ENCODE peak calls at places on chromosomes 11 and 22, in seven cellular contexts. B, V, I, S, Q, M and Y are unnamed samples.
A peak's percentile ranks its signal among the peaks of the same experiment; 100 is the strongest.

GRCh38 chr11:85694385-85694980 is 8.5 kb upstream of the CCDC89 start:
- DNase-seq in B (peak; percentile 24), V (no peak), I (no peak), S (no peak), Q (no peak), M (no peak), Y (peak; percentile 11)

GRCh38 chr22:45642966-45643365 is 28.7 kb upstream of the ATXN10 start:
- DNase-seq in B (no peak), V (no peak), I (no peak), S (no peak), Q (no peak), M (no peak), Y (no peak)

GRCh38 chr22:26952654-26953379 is 295.4 kb downstream of the MIAT start:
- DNase-seq in B (no peak), V (no peak), I (no peak), S (no peak), Q (no peak), M (no peak), Y (no peak)

GRCh38 chr11:64627371-64627770 is 36.4 kb downstream of the SLC22A12 start:
- DNase-seq in B (no peak), V (no peak), I (no peak), S (no peak), Q (no peak), M (no peak), Y (no peak)

GRCh38 chr11:47766363-47767227 is 546 bp downstream of the FNBP4 start:
- DNase-seq in B (peak; percentile 59), V (peak; percentile 65), I (peak; percentile 91), S (peak; percentile 80), Q (no peak), M (peak; percentile 71), Y (peak; percentile 54)

GRCh38 chr11:14081541-14082211 is 119.2 kb downstream of the SPON1 start:
- DNase-seq in B (no peak), V (peak; percentile 24), I (no peak), S (no peak), Q (no peak), M (no peak), Y (peak; percentile 100)

GRCh38 chr11:102253018-102253775 is 64.1 kb upstream of the BIRC3 start:
- DNase-seq in B (no peak), V (no peak), I (peak; percentile 59), S (no peak), Q (no peak), M (no peak), Y (no peak)

GRCh38 chr11:103364687-103365086 is 255.5 kb downstream of the DYNC2H1 start:
- DNase-seq in B (peak; percentile 0), V (no peak), I (no peak), S (no peak), Q (no peak), M (no peak), Y (no peak)

GRCh38 chr11:72864692-72865655 is 50.8 kb downstream of the ATG16L2 start:
- DNase-seq in B (no peak), V (no peak), I (no peak), S (no peak), Q (peak; percentile 41), M (peak; percentile 32), Y (no peak)

GRCh38 chr11:1346669-1347390 is 37.4 kb upstream of the TOLLIP start:
- DNase-seq in B (no peak), V (no peak), I (peak; percentile 38), S (no peak), Q (no peak), M (no peak), Y (no peak)

DNA sequence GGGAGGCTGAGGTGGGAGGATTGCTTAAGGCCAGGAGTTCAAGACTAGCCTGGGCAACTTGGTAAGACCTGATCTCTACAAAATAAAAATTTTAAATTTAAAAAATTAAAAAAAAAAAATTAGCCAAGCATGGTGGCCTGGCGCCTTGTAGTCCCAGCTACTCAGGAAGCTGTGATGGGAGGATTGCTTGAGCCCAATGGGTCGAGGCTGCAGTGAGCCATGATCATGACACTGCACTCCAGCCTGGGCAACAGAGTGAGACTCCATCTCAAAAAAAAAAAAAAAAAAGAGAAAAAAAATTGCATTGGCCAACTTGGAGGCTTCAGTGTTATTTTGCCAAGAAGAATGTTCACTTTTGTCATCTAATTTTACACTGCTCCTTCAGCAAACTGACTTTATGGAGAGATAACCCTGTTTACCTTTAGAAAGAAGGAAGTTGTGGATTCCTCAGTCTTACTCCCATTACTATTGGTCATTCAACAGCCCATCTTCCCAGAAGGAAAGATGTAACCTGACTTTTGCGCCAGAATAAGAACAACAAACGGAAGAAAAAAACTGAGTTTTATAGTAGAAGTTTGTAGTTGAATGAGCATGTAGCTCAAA is 13.1 kb downstream of the KMT2A start:
- DNase-seq in B (no peak), V (no peak), I (no peak), S (no peak), Q (no peak), M (no peak), Y (no peak)
- H3K36me3 ChIP-seq in B (no peaks in the 10 kb centered on the region), V (no peaks in the 10 kb centered on the region), I (no peaks in the 10 kb centered on the region), S (no peaks in the 10 kb centered on the region), Q (no peaks in the 10 kb centered on the region), M (no peaks in the 10 kb centered on the region), Y (no peaks in the 10 kb centered on the region)

GRCh38 chr11:114260483-114260882 is 35.7 kb upstream of the NNMT start:
- DNase-seq in B (no peak), V (no peak), I (no peak), S (no peak), Q (no peak), M (no peak), Y (no peak)
- H3K36me3 ChIP-seq in B (no peaks in the 10 kb centered on the region), V (no peaks in the 10 kb centered on the region), I (no peaks in the 10 kb centered on the region), S (peaks cover 1% of the 10 kb centered on the region), Q (no peaks in the 10 kb centered on the region), M (no peaks in the 10 kb centered on the region), Y (no peaks in the 10 kb centered on the region)

GRCh38 chr22:41247703-41248102 is 7.0 kb upstream of the CHADL start:
- DNase-seq in B (no peak), V (no peak), I (no peak), S (no peak), Q (no peak), M (no peak), Y (no peak)

GRCh38 chr22:41249442-41249841 is 8.7 kb upstream of the CHADL start:
- DNase-seq in B (no peak), V (no peak), I (no peak), S (no peak), Q (no peak), M (no peak), Y (no peak)

GRCh38 chr22:41250127-41250526 is 9.4 kb upstream of the CHADL start:
- DNase-seq in B (no peak), V (no peak), I (no peak), S (no peak), Q (no peak), M (no peak), Y (no peak)

GRCh38 chr22:41248314-41248713 is 7.6 kb upstream of the CHADL start:
- DNase-seq in B (no peak), V (no peak), I (no peak), S (no peak), Q (no peak), M (no peak), Y (no peak)

DNA sequence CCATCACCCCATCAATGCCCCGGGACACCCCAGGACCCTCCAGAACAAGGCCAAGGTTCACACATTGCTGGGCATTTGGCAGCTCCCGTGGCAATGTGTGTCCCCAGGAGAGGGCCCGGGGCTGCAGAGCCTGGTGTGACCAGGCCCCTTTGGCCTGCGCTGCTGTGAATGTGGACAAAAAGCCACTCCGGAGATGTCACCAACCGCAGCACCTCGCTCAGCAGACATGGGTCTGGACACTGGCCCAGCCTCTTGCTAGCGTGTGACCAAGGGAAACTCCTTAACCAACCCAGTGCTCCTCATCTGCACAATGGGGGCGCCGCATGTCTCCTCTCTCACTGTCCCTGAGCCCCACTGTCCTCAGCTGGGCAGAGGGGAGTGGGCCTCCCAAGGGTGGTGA is 8.0 kb upstream of the CHADL start:
- DNase-seq in B (no peak), V (no peak), I (no peak), S (no peak), Q (no peak), M (no peak), Y (no peak)
- H3K36me3 ChIP-seq in B (peaks cover 45% of the 10 kb centered on the region), V (no peaks in the 10 kb centered on the region), I (no peaks in the 10 kb centered on the region), S (peaks cover 48% of the 10 kb centered on the region), Q (peaks cover 47% of the 10 kb centered on the region), M (peaks cover 41% of the 10 kb centered on the region), Y (peaks cover 94% of the 10 kb centered on the region)

DNA sequence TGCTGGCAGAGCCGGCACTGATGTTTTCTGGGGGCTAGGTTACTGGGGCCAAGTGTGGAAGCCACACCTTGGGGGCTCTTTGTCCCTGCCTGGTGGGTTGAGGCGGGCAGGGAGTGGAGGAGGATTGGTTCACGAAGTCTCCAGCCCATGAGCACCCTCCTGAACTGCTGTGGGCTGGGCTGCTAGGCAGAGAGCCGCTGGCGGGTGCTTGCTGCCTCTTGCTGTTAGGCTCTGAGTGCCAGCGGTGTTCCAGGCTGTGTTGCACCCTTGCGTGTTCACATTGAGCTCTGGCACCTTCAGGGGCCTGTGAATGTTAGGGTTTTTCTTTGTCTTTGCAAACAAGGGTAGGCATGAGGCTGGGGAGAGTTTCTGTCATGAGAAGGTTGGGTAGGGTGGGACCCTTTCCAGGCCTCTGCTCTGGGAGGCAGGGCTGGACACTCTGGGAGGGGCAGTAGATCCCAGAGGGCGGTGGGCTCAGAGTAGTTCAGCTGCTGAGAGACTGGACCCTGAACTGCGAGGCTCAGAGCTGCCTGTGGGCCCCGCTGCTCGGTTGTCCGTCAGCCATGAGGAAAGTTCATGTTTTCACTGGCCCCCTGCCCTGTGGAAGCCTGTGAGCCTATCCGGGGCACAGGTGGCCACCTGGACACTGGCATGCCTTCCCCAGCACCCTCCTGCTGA is 24.0 kb upstream of the TMEM191C start:
- DNase-seq in B (no peak), V (peak; percentile 11), I (peak; percentile 39), S (peak; percentile 2), Q (no peak), M (no peak), Y (peak; percentile 39)
- H3K36me3 ChIP-seq in B (peaks cover 4% of the 10 kb centered on the region), V (no peaks in the 10 kb centered on the region), I (no peaks in the 10 kb centered on the region), S (peaks cover 10% of the 10 kb centered on the region), Q (peaks cover 7% of the 10 kb centered on the region), M (peaks cover 16% of the 10 kb centered on the region), Y (peaks cover 31% of the 10 kb centered on the region)

DNA sequence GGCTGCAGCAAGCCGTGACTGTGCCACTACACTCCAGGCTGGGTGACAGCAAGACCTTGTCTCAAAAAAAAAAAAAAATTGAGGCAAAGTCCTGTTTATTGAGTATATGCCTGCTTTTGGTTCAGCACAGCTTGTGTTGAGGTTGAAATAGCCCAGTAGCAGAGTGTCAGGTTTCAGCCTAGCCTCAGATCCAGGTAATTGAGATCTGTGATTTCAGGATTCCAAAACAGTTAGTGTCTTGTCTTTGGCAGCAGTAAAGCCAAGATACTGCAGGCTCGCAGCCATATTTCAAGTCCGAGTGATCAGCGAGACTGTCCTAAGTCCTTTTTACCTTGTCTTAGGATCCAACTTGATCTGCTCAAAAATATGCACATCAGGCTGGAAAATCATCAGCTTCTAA is 27.0 kb downstream of the CUL5 start:
- DNase-seq in B (no peak), V (no peak), I (no peak), S (no peak), Q (no peak), M (no peak), Y (no peak)
- H3K36me3 ChIP-seq in B (no peaks in the 10 kb centered on the region), V (no peaks in the 10 kb centered on the region), I (no peaks in the 10 kb centered on the region), S (peaks cover 6% of the 10 kb centered on the region), Q (peaks cover 2% of the 10 kb centered on the region), M (no peaks in the 10 kb centered on the region), Y (peaks cover 2% of the 10 kb centered on the region)